ENCODE peak calls at places on chromosomes 6 and 20, in six cellular contexts. W, D, X, T, I and E are unnamed samples.

GRCh38 chr20:53208110-53208908 is 236.2 kb downstream of the TSHZ2 start:
- DNase-seq in W (no peak), D (no peak), X (no peak), T (peak), I (peak), E (peak)

GRCh38 chr6:136113736-136114173 is 136.4 kb downstream of the MTFR2 start:
- DNase-seq in W (peak), D (peak), X (peak), T (peak), I (no peak), E (peak)

GRCh38 chr6:93420163-93420806 is 926 bp upstream of the EPHA7 start:
- DNase-seq in W (no peak), D (no peak), X (no peak), T (no peak), I (no peak), E (no peak)

GRCh38 chr6:117072781-117073180 is 192.6 kb upstream of the VGLL2 start:
- DNase-seq in W (no peak), D (no peak), X (no peak), T (peak), I (no peak), E (no peak)

GRCh38 chr20:651713-652610 is 1.0 kb downstream of the SRXN1 start:
- DNase-seq in W (no peak), D (no peak), X (no peak), T (no peak), I (no peak), E (no peak)

GRCh38 chr6:153476243-153476642 is 345.2 kb upstream of the RGS17 start:
- DNase-seq in W (no peak), D (no peak), X (no peak), T (no peak), I (no peak), E (no peak)

GRCh38 chr20:25058797-25059486 is 1.0 kb upstream of the ACSS1 start:
- DNase-seq in W (no peak), D (peak), X (no peak), T (no peak), I (no peak), E (no peak)

GRCh38 chr6:106773956-106774629 is 144.7 kb downstream of the QRSL1 start:
- DNase-seq in W (no peak), D (no peak), X (no peak), T (no peak), I (no peak), E (no peak)

GRCh38 chr20:54132612-54133433 is 41.0 kb downstream of the CYP24A1 start:
- DNase-seq in W (peak), D (peak), X (no peak), T (peak), I (no peak), E (no peak)

GRCh38 chr20:7332169-7332568 is 564.7 kb downstream of the BMP2 start:
- DNase-seq in W (no peak), D (no peak), X (no peak), T (no peak), I (no peak), E (no peak)

GRCh38 chr6:149642829-149643580 is 5.5 kb downstream of the KATNA1 start:
- DNase-seq in W (no peak), D (no peak), X (no peak), T (no peak), I (no peak), E (no peak)

GRCh38 chr6:109393882-109394281 is 11.6 kb upstream of the CD164 start:
- DNase-seq in W (no peak), D (no peak), X (no peak), T (no peak), I (no peak), E (no peak)

GRCh38 chr20:40532103-40532502 is 156.9 kb downstream of the MAFB start:
- DNase-seq in W (no peak), D (no peak), X (no peak), T (peak), I (no peak), E (peak)

GRCh38 chr6:102942206-102942605 is 1548.7 kb downstream of the GRIK2 start:
- DNase-seq in W (no peak), D (no peak), X (no peak), T (no peak), I (no peak), E (no peak)

GRCh38 chr20:5900908-5901307 is 49.4 kb downstream of the TRMT6 start:
- DNase-seq in W (no peak), D (no peak), X (no peak), T (no peak), I (no peak), E (no peak)

GRCh38 chr6:36697481-36697903 is at the start of gene RAB44:
- DNase-seq in W (no peak), D (peak), X (peak), T (no peak), I (no peak), E (peak)

GRCh38 chr6:29236060-29236459 is 65.4 kb downstream of the OR2J2 start:
- DNase-seq in W (no peak), D (no peak), X (no peak), T (no peak), I (no peak), E (peak)

GRCh38 chr6:14000901-14001300 is 76.1 kb downstream of the RNF182 start:
- DNase-seq in W (no peak), D (no peak), X (no peak), T (no peak), I (no peak), E (no peak)
- H3K4me3 ChIP-seq in W (no peak), D (no peak), X (no peak), T (no peak), I (no peak), E (no peak)

DNA sequence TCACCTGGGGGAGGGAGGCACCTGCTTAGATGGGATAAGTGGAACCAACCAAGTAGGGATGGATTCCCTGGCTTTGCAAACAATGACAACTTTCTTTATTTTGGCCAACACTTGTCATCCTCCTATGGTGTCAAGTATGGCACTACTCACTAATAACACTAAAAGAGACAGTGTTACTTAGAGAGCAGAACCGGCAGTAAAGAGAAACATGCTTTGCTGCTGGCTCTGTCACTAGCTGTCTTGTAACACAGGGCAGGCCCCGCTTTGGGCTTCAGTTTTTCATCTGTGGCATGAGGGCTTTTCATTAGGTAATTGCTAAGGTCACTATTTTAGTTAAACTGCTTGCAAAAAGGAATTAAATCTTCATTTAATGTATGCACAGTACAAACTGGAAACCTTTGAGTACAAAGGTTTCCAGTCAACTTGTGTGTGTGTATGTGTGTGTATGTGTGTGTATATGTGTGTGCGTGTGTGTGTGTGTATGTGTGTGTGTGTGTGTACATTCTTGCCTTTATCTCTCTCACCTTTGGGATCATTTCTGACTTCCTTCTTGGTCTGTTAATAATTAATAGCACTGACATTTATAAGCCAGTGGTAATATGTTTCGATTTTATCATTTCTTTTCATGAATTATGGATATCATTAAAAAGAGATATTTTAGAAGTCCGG is 64.7 kb downstream of the BTBD3 start:
- DNase-seq in W (no peak), D (no peak), X (no peak), T (no peak), I (no peak), E (no peak)
- H3K4me3 ChIP-seq in W (no peak), D (no peak), X (no peak), T (no peak), I (no peak), E (no peak)

DNA sequence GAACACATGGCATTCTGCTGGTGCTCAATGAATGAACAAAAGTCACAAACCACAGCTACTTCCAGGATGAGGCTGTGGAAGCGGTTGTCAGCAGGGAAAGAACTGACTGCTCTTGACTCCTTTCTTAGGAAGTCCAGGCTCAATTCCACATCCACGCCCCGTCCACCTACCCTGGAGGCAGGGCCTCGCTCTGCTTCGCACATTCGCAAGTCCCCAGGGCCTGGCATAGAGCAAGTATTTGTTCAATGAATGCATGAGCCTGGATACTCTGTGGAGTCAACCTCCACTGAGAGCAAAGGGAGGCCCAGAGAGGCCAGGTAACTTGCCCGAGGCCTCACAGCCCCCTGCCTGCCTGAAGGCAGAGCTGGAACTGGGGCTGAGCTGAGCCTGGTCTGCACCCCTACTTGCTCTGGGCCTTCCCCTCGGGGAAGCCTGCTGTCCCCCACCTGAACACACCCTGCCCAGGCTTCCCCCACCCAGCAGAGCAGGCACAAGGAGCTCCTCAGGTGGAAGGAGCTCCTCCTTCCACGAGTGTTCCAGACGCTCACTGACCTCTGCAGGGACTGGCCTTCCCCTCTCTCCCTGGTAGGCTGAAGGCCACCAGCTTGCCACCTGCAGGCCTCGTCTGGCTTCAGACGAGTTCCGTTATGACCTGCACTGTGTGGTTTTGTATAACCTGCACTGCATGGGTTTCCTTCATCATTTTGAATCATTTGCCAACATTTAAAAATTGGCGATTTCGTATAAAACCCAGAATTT is 119.3 kb upstream of the PTPN1 start:
- DNase-seq in W (no peak), D (no peak), X (no peak), T (no peak), I (no peak), E (no peak)
- H3K4me3 ChIP-seq in W (no peak), D (no peak), X (no peak), T (no peak), I (no peak), E (no peak)

DNA sequence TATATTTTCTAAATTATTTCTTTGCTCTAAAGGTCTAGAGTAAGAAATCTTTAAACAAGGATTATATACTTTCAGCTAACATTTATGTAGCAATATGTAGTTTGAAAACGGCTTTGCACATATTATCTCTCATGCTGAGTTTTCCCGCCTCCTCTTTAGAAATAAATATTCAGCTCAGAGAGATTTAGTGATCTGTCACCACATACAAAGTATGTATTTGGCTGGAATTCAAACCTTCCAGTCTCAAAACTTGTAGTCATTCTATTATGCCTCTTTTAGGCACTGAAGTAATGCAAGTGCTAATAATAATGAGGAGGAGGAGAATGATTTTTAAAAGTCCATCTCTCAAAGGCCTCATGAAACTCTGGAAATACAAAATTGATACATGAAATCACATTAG is 525.0 kb downstream of the GRIK2 start:
- DNase-seq in W (no peak), D (no peak), X (no peak), T (no peak), I (no peak), E (no peak)
- H3K4me3 ChIP-seq in W (no peak), D (no peak), X (no peak), T (no peak), I (no peak), E (no peak)

GRCh38 chr6:144467153-144467762 is 182.1 kb downstream of the UTRN start:
- DNase-seq in W (no peak), D (no peak), X (no peak), T (peak), I (no peak), E (no peak)
- H3K4me3 ChIP-seq in W (no peak), D (no peak), X (no peak), T (no peak), I (no peak), E (no peak)

DNA sequence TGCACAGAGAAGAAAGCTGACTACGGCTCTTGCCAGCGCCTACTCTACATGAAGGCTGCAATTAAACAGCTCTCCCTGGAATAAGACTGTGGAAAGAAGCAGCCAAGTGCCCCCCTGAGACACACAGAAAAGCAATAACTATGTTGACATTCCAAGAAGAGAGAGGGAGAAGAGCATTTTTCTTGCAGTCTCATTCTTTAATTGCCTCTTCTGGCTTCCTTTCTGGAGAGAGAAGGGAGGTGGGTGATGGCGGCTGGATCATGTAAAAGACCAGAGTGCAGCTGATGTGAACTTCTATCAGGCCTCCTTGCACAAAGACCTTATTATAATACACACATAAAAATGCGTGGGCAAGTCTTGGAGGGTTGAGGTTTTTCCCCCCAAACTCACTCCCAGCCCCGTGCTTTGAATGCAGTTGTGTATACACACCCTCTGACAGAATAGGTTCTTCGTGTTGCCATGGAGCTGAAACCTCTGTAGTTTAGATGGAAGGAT is 44.5 kb downstream of the HIVEP2 start:
- DNase-seq in W (no peak), D (no peak), X (no peak), T (no peak), I (peak), E (peak)
- H3K4me3 ChIP-seq in W (no peak), D (no peak), X (no peak), T (no peak), I (peak), E (no peak)